ENCODE peak calls at places on chromosome 11, in four cellular contexts. M is upper lobe of right lung, Z is dorsolateral prefrontal cortex, I is cardiac muscle cell. F is an unnamed sample.

GRCh38 chr11:10526974-10527918 is 13.7 kb downstream of the RNF141 start:
- DNase-seq in M (no peak), Z (no peak), I (no peak), F (no peak)

GRCh38 chr11:71543866-71544265 is 4.4 kb upstream of the KRTAP5-9 start:
- DNase-seq in M (no peak), Z (no peak), I (no peak), F (no peak)

GRCh38 chr11:2390871-2391662 is 9.5 kb upstream of the TSSC4 start:
- DNase-seq in M (no peak), Z (no peak), I (no peak), F (no peak)

GRCh38 chr11:123111465-123111864 is 49.5 kb upstream of the HSPA8 start:
- DNase-seq in M (no peak), Z (no peak), I (peak), F (peak)

GRCh38 chr11:10878408-10879214 is 20.8 kb upstream of the ZBED5 start:
- DNase-seq in M (no peak), Z (no peak), I (peak), F (no peak)

GRCh38 chr11:37881741-37882140 is 1283.7 kb upstream of the RAG2 start:
- DNase-seq in M (no peak), Z (no peak), I (no peak), F (no peak)

GRCh38 chr11:27612932-27613669 is 87.2 kb downstream of the BDNF start:
- DNase-seq in M (no peak), Z (no peak), I (no peak), F (no peak)

GRCh38 chr11:115872418-115872817 is 368.2 kb upstream of the CADM1 start:
- DNase-seq in M (no peak), Z (no peak), I (no peak), F (no peak)

GRCh38 chr11:62108017-62108750 is 15.6 kb upstream of the INCENP start:
- DNase-seq in M (no peak), Z (no peak), I (peak), F (peak)

GRCh38 chr11:132402056-132402684 is 1031.8 kb downstream of the NTM start:
- DNase-seq in M (no peak), Z (peak), I (peak), F (peak)

GRCh38 chr11:1092145-1092670 is 17.5 kb downstream of the MUC2 start:
- DNase-seq in M (no peak), Z (no peak), I (no peak), F (no peak)

GRCh38 chr11:90476442-90477007 is 253.7 kb upstream of the CHORDC1 start:
- DNase-seq in M (no peak), Z (no peak), I (peak), F (no peak)

GRCh38 chr11:44258190-44258489 is 51.8 kb downstream of the ALX4 start:
- DNase-seq in M (no peak), Z (no peak), I (no peak), F (no peak)

GRCh38 chr11:63888170-63889086 is 28.5 kb downstream of the RCOR2 start:
- DNase-seq in M (peak), Z (peak), I (peak), F (no peak)

GRCh38 chr11:17812286-17813187 is 78.0 kb downstream of the KCNC1 start:
- DNase-seq in M (no peak), Z (no peak), I (no peak), F (no peak)
- H3K27ac ChIP-seq in M (no peak), Z (peak), I (peak), F (peak)

GRCh38 chr11:36054628-36055027 is 110.8 kb downstream of the LDLRAD3 start:
- DNase-seq in M (no peak), Z (no peak), I (no peak), F (no peak)

GRCh38 chr11:36053314-36053713 is 109.5 kb downstream of the LDLRAD3 start:
- DNase-seq in M (no peak), Z (no peak), I (no peak), F (no peak)

GRCh38 chr11:36055356-36055755 is 111.5 kb downstream of the LDLRAD3 start:
- DNase-seq in M (no peak), Z (no peak), I (no peak), F (no peak)

GRCh38 chr11:36056160-36056751 is 112.4 kb downstream of the LDLRAD3 start:
- DNase-seq in M (no peak), Z (no peak), I (peak), F (no peak)

DNA sequence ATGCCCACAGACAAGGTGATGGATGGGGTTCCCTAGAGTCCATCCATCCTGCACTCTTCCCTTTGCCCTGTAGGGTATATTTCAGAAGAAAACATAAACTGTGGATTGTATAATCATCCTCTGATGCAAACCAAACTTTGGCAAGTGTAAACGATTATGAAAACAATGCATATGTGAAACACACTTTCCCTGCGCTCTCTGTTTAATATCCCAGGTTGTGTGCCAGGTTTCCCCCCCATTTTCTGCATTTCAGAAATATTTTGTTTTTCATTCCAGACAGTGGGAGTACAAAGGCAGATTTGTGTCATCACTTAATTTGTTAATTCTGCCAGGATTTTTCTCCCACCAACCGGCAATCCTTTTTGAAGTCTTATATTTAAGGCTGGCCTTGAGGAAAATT is 110.0 kb downstream of the LDLRAD3 start:
- DNase-seq in M (no peak), Z (no peak), I (no peak), F (no peak)
- TF ChIP-seq CTCF in M (no peak), Z (no peak), I (peak), F (no peak)

GRCh38 chr11:5069272-5069671 is at the start of gene OR52E1:
- DNase-seq in M (no peak), Z (no peak), I (no peak), F (no peak)
- H3K27ac ChIP-seq in M (no peak), Z (no peak), I (no peak), F (no peak)

GRCh38 chr11:19679952-19680823 is 32.4 kb upstream of the NAV2 start:
- DNase-seq in M (peak), Z (peak), I (peak), F (peak)
- TF ChIP-seq CTCF in M (no peak), Z (no peak), I (no peak), F (no peak)

GRCh38 chr11:20090654-20091374 is 69.5 kb downstream of the DBX1 start:
- DNase-seq in M (no peak), Z (no peak), I (no peak), F (no peak)
- H3K27ac ChIP-seq in M (no peak), Z (peak), I (peak), F (no peak)

GRCh38 chr11:68402355-68403031 is 58.1 kb upstream of the PPP6R3 start:
- DNase-seq in M (no peak), Z (no peak), I (no peak), F (no peak)
- TF ChIP-seq CTCF in M (no peak), Z (no peak), I (no peak), F (no peak)

GRCh38 chr11:16382638-16383380 is 26.5 kb upstream of the SOX6 start:
- DNase-seq in M (no peak), Z (no peak), I (no peak), F (no peak)
- H3K27ac ChIP-seq in M (no peak), Z (no peak), I (no peak), F (no peak)

GRCh38 chr11:126405374-126405773 is 49.9 kb downstream of the ST3GAL4 start:
- DNase-seq in M (no peak), Z (no peak), I (no peak), F (no peak)

GRCh38 chr11:126407101-126407521 is 51.6 kb downstream of the ST3GAL4 start:
- DNase-seq in M (no peak), Z (no peak), I (no peak), F (no peak)

GRCh38 chr11:126407682-126408288 is 52.3 kb downstream of the ST3GAL4 start:
- DNase-seq in M (no peak), Z (no peak), I (no peak), F (no peak)

GRCh38 chr11:126405906-126406305 is 50.4 kb downstream of the ST3GAL4 start:
- DNase-seq in M (no peak), Z (no peak), I (no peak), F (no peak)

DNA sequence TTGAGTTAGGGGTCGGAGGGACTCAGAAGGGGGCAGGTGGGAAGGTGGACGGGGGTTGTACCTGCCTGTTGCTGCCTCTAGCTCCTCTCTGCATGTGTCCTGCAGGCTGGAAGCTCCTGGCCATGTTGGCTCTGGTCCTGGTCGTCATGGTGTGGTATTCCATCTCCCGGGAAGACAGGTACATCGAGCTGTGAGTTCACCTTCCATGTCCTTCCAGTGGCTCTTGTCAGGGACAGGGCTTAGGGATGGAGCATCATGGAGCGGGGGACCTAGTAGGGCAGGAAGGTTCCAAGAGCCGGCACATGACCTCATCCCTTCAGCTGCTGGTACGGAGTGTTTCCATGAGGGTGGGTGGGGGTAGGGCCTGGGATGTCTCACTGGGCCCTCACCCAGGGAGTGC is 50.9 kb downstream of the ST3GAL4 start:
- DNase-seq in M (no peak), Z (no peak), I (no peak), F (no peak)
- TF ChIP-seq CTCF in M (no peak), Z (no peak), I (no peak), F (no peak)

DNA sequence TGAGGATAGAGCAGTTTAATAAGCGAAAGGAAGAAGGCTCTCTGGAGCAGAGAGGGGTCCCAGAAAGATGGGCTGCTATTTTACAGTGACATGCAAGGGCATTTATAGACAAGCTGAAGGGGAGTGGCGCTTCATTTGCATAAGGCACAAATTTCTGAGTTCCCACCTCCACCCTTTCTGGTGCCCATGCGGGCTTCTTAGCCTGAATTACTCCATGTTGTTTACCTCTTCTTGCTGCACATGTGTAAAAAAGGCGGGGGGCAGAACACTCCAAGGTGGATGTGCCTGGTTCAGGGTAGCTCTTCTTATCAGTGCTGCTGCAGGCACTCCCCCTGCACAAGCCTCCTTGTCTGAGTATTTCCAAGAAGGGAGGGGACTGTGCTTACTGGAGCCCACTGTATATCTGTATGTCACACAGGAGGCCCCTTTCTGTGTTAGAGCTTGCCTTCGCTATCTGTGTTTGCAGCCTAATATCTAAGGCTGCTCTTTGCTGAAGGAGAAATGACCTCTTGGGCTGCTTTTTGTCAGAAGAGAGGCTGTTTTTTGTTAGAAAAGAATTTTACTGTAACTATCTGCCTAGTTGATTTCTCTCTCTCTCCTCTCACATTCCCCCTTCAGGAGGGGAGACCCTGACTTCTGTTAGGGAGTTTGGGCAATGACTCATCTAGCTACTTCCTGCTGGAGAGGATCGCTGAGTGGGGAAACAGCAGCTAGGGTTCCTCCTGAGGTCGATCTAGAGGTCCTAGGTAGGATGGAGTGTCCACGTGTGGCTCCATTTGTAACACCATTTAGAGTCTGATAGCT is 1057.0 kb upstream of the CNTN5 start:
- DNase-seq in M (no peak), Z (no peak), I (peak), F (no peak)
- H3K27ac ChIP-seq in M (no peak), Z (no peak), I (peak), F (no peak)